ENCODE peak calls at places on chromosomes 16 and 17, in ten cellular contexts. Y, B, N, F, E, A, R, M, V and U are unnamed samples.
A peak's percentile ranks its signal among the peaks of the same experiment; 100 is the strongest.

GRCh38 chr16:11309895-11310633 is 28.9 kb upstream of the PRM1 start:
- DNase-seq in M (no peak), F (no peak), N (no peak), E (no peak), V (no peak), R (no peak), A (no peak), B (no peak), Y (no peak), U (no peak)

GRCh38 chr17:79235808-79236207 is 161.2 kb downstream of the ENGASE start:
- DNase-seq in N (no peak), M (no peak), B (no peak), V (no peak), A (no peak), F (no peak), R (no peak), Y (no peak), E (no peak), U (no peak)

GRCh38 chr17:42101513-42102292 is 3.4 kb upstream of the ZNF385C start:
- DNase-seq in R (peak; percentile 86), N (peak; percentile 32), A (peak; percentile 80), F (peak; percentile 87), B (no peak), M (peak; percentile 79), Y (peak; percentile 74), E (peak; percentile 97), V (peak; percentile 39), U (peak; percentile 13)

GRCh38 chr17:78532311-78532710 is 44.9 kb downstream of the DNAH17 start:
- DNase-seq in M (no peak), N (no peak), Y (no peak), A (no peak), F (no peak), E (no peak), V (no peak), R (no peak), B (no peak), U (no peak)

GRCh38 chr17:29138991-29139682 is 41.1 kb downstream of the MYO18A start:
- DNase-seq in R (peak; percentile 81), M (peak; percentile 53), Y (no peak), B (no peak), V (no peak), A (no peak), N (no peak), F (no peak), E (no peak), U (no peak)

GRCh38 chr16:29993903-29994612 is 1.4 kb downstream of the HIRIP3 start:
- DNase-seq in A (no peak), E (no peak), B (no peak), M (no peak), Y (no peak), F (no peak), V (no peak), R (no peak), N (no peak), U (no peak)

GRCh38 chr17:31917065-31917529 is 15.6 kb upstream of the UTP6 start:
- DNase-seq in F (no peak), N (no peak), Y (no peak), B (no peak), E (no peak), R (no peak), M (no peak), V (no peak), A (no peak), U (no peak)

GRCh38 chr16:61677776-61678175 is 358.5 kb downstream of the CDH8 start:
- DNase-seq in N (no peak), B (no peak), F (no peak), Y (no peak), E (no peak), A (no peak), V (no peak), M (no peak), R (no peak), U (no peak)

GRCh38 chr16:28621756-28622155 is 11.9 kb upstream of the SULT1A1 start:
- DNase-seq in Y (no peak), V (no peak), B (no peak), M (no peak), R (no peak), A (no peak), E (no peak), F (no peak), N (no peak), U (no peak)

GRCh38 chr17:28908640-28909098 is 5.8 kb upstream of the DHRS13 start:
- DNase-seq in Y (peak; percentile 87), M (peak; percentile 64), F (peak; percentile 71), E (no peak), B (no peak), R (no peak), N (no peak), V (peak; percentile 72), A (no peak), U (peak; percentile 68)

GRCh38 chr16:4086153-4086552 is 30.1 kb downstream of the ADCY9 start:
- DNase-seq in A (no peak), F (no peak), M (no peak), Y (no peak), E (no peak), V (no peak), R (no peak), N (no peak), B (no peak), U (no peak)

GRCh38 chr17:81345211-81346089 is 49.8 kb upstream of the BAHCC1 start:
- DNase-seq in Y (peak; percentile 88), B (peak; percentile 46), M (peak; percentile 88), V (peak; percentile 92), F (peak; percentile 91), R (peak; percentile 94), A (peak; percentile 59), E (peak; percentile 82), N (no peak), U (no peak)

GRCh38 chr16:228917-229730 is at the start of gene LUC7L:
- DNase-seq in A (peak; percentile 92), M (peak; percentile 90), N (peak; percentile 71), Y (peak; percentile 82), E (peak; percentile 91), B (peak; percentile 14), R (peak; percentile 93), F (peak; percentile 93), V (peak; percentile 80), U (peak; percentile 45)

GRCh38 chr17:21296097-21297025 is 11.8 kb downstream of the MAP2K3 start:
- DNase-seq in M (no peak), E (no peak), R (no peak), V (no peak), F (no peak), B (no peak), N (no peak), A (no peak), Y (no peak), U (no peak)

GRCh38 chr17:4950075-4950756 is 703 bp upstream of the ENO3 start:
- DNase-seq in N (no peak), V (no peak), F (peak; percentile 83), M (peak; percentile 74), E (peak; percentile 58), Y (no peak), R (peak; percentile 77), A (peak; percentile 65), B (no peak), U (no peak)